ENCODE peak calls at places on chromosome 9, in six cellular contexts. B, M, Q, O, C and L are unnamed samples.

GRCh38 chr9:126491256-126491879 is 122.4 kb upstream of the LMX1B start:
- DNase-seq in B (peak; percentile 81), M (no peak), Q (peak; percentile 70), O (peak; percentile 65), C (no peak), L (peak; percentile 30)

GRCh38 chr9:100170085-100170484 is 71.0 kb downstream of the INVS start:
- DNase-seq in B (peak; percentile 61), M (no peak), Q (peak; percentile 32), O (no peak), C (no peak), L (no peak)

GRCh38 chr9:98331536-98332259 is 76.2 kb upstream of the TBC1D2 start:
- DNase-seq in B (peak; percentile 54), M (no peak), Q (no peak), O (no peak), C (no peak), L (no peak)

GRCh38 chr9:34550681-34551270 is 28.0 kb upstream of the ENHO start:
- DNase-seq in B (no peak), M (no peak), Q (no peak), O (no peak), C (no peak), L (no peak)

GRCh38 chr9:89523948-89524347 is 26.0 kb upstream of the SEMA4D start:
- DNase-seq in B (no peak), M (no peak), Q (no peak), O (no peak), C (no peak), L (no peak)

GRCh38 chr9:127720031-127720864 is 4.4 kb downstream of the TTC16 start:
- DNase-seq in B (no peak), M (no peak), Q (no peak), O (no peak), C (no peak), L (no peak)

GRCh38 chr9:135604437-135605237 is 34.7 kb downstream of the GLT6D1 start:
- DNase-seq in B (no peak), M (no peak), Q (no peak), O (no peak), C (peak; percentile 6), L (no peak)

GRCh38 chr9:109315889-109316640 is 4.8 kb downstream of the EPB41L4B start:
- DNase-seq in B (peak; percentile 73), M (peak; percentile 61), Q (peak; percentile 96), O (peak; percentile 87), C (peak; percentile 75), L (peak; percentile 32)

GRCh38 chr9:120936011-120936763 is 9.6 kb upstream of the TRAF1 start:
- DNase-seq in B (peak; percentile 98), M (peak; percentile 80), Q (peak; percentile 93), O (peak; percentile 95), C (peak; percentile 95), L (peak; percentile 90)

GRCh38 chr9:38687389-38687842 is 32.5 kb downstream of the FAM240B start:
- DNase-seq in B (peak; percentile 22), M (no peak), Q (peak; percentile 44), O (no peak), C (peak; percentile 40), L (no peak)

GRCh38 chr9:93059097-93059959 is 827 bp downstream of the SUSD3 start:
- DNase-seq in B (no peak), M (no peak), Q (no peak), O (no peak), C (no peak), L (no peak)

GRCh38 chr9:92187989-92188714 is 72.9 kb upstream of the SPTLC1 start:
- DNase-seq in B (no peak), M (no peak), Q (peak; percentile 4), O (peak; percentile 38), C (no peak), L (no peak)

GRCh38 chr9:7177383-7177782 is 419.6 kb downstream of the KDM4C start:
- DNase-seq in B (no peak), M (no peak), Q (no peak), O (no peak), C (no peak), L (no peak)

GRCh38 chr9:6997330-6997729 is 239.6 kb downstream of the KDM4C start:
- DNase-seq in B (no peak), M (peak; percentile 10), Q (no peak), O (no peak), C (no peak), L (no peak)

GRCh38 chr9:34884732-34885131 is 73.4 kb upstream of the PHF24 start:
- DNase-seq in B (no peak), M (no peak), Q (no peak), O (no peak), C (no peak), L (no peak)

GRCh38 chr9:36862206-36863145 is 171.6 kb downstream of the PAX5 start:
- DNase-seq in B (peak; percentile 50), M (no peak), Q (peak; percentile 41), O (no peak), C (no peak), L (no peak)

GRCh38 chr9:35813434-35814105 is 1.3 kb downstream of the HINT2 start:
- DNase-seq in B (peak; percentile 54), M (no peak), Q (peak; percentile 46), O (no peak), C (no peak), L (no peak)

GRCh38 chr9:94889627-94890026 is 163.1 kb downstream of the AOPEP start:
- DNase-seq in B (no peak), M (no peak), Q (no peak), O (no peak), C (no peak), L (no peak)

GRCh38 chr9:95092321-95093072 is 225.0 kb downstream of the FANCC start:
- DNase-seq in B (peak; percentile 95), M (peak; percentile 77), Q (peak; percentile 78), O (peak; percentile 78), C (no peak), L (no peak)

GRCh38 chr9:10095208-10095607 is 517.6 kb downstream of the PTPRD start:
- DNase-seq in B (no peak), M (no peak), Q (no peak), O (no peak), C (no peak), L (no peak)

GRCh38 chr9:122949696-122950095 is 8.9 kb downstream of the RABGAP1 start:
- DNase-seq in B (no peak), M (no peak), Q (no peak), O (no peak), C (no peak), L (no peak)

GRCh38 chr9:73951147-73951546 is 546.0 kb upstream of the RORB start:
- DNase-seq in B (no peak), M (no peak), Q (no peak), O (no peak), C (no peak), L (no peak)

GRCh38 chr9:8365466-8366160 is 566.0 kb upstream of the DMAC1 start:
- DNase-seq in B (peak; percentile 2), M (no peak), Q (no peak), O (no peak), C (no peak), L (no peak)

GRCh38 chr9:27714388-27714787 is 141.1 kb upstream of the C9orf72 start:
- DNase-seq in B (no peak), M (no peak), Q (peak; percentile 7), O (no peak), C (no peak), L (no peak)

GRCh38 chr9:77891150-77891549 is 140.5 kb downstream of the GNAQ start:
- DNase-seq in B (no peak), M (no peak), Q (no peak), O (no peak), C (no peak), L (no peak)

GRCh38 chr9:77892955-77893514 is 138.6 kb downstream of the GNAQ start:
- DNase-seq in B (no peak), M (no peak), Q (no peak), O (no peak), C (no peak), L (no peak)

GRCh38 chr9:77896269-77897245 is 135.1 kb downstream of the GNAQ start:
- DNase-seq in B (no peak), M (no peak), Q (no peak), O (no peak), C (no peak), L (no peak)

GRCh38 chr9:77892171-77892570 is 139.4 kb downstream of the GNAQ start:
- DNase-seq in B (no peak), M (no peak), Q (no peak), O (no peak), C (no peak), L (no peak)

GRCh38 chr9:77893706-77894105 is 137.9 kb downstream of the GNAQ start:
- DNase-seq in B (no peak), M (no peak), Q (no peak), O (no peak), C (no peak), L (no peak)
- TF ChIP-seq CTCF in B (no peak), M (no peak), Q (no peak), O (no peak), C (no peak), L (no peak)

GRCh38 chr9:97057651-97058050 is 18.7 kb upstream of the CTSV start:
- DNase-seq in B (no peak), M (no peak), Q (no peak), O (no peak), C (no peak), L (no peak)
- TF ChIP-seq CTCF in B (no peak), M (no peak), Q (no peak), O (no peak), C (no peak), L (no peak)

GRCh38 chr9:32550609-32551490 is 1.3 kb upstream of the SMIM27 start:
- DNase-seq in B (peak; percentile 85), M (peak; percentile 57), Q (peak; percentile 74), O (peak; percentile 84), C (peak; percentile 94), L (peak; percentile 84)
- TF ChIP-seq CTCF in B (no peak), M (no peak), Q (no peak), O (peak; percentile 17), C (peak; percentile 18), L (no peak)

GRCh38 chr9:114261026-114261425 is 61.9 kb upstream of the ORM1 start:
- DNase-seq in B (no peak), M (no peak), Q (no peak), O (no peak), C (no peak), L (no peak)

GRCh38 chr9:114264806-114265550 is 57.9 kb upstream of the ORM1 start:
- DNase-seq in B (no peak), M (no peak), Q (no peak), O (no peak), C (no peak), L (no peak)

GRCh38 chr9:114266969-114267368 is 55.9 kb upstream of the ORM1 start:
- DNase-seq in B (peak; percentile 32), M (no peak), Q (no peak), O (peak; percentile 52), C (no peak), L (no peak)

GRCh38 chr9:114261987-114262386 is 60.9 kb upstream of the ORM1 start:
- DNase-seq in B (no peak), M (no peak), Q (no peak), O (no peak), C (no peak), L (no peak)

DNA sequence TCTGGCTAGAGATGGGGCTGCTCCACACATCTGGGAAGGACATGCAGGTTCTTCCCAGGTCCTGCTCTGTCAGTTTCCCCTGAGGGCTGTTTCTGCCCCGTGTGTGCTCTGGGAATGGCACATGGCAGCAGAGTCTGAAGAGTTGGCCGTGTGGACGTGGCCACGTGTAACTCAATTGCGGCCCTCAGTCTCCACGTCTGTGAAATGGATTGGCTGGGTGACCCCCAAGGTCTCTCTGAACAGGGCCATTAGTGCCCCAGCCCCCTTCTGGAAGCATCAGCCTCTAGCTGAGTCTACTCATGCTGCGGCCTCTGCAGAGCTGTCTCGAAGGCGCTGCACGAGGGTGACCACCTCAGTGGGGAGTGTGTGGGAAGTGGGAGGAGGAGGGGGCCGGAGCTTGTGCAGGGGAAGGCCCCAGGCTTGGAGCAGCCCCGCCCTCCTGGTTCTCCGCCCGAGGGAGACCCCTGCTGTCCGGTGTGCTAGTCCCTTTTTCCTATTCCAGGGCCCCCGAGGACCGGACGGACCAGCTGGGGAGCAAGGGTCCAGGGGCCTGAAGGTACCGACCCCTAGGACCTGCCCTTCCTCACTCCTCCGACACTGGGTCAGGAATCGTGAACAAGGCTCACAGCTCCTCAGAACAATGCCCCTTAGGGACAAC is 58.9 kb upstream of the ORM1 start:
- DNase-seq in B (no peak), M (no peak), Q (no peak), O (no peak), C (no peak), L (no peak)
- TF ChIP-seq CTCF in B (peak; percentile 24), M (peak; percentile 19), Q (no peak), O (peak; percentile 2), C (peak; percentile 40), L (peak; percentile 21)